ENCODE peak calls at places on chromosomes 1 and 21, in eight cellular contexts. O is HCT116, F is A549, P is ovary, Y is left ventricle myocardium inferior, C is cardiac muscle cell, L is fibroblast of lung, X is PC-3. D is an unnamed sample.

GRCh38 chr21:27339902-27340301 is 373.0 kb upstream of the ADAMTS5 start:
- DNase-seq in O (no peak), F (no peak), P (no peak), Y (no peak), C (peak; percentile 15), L (no peak), X (no peak), D (no peak)

GRCh38 chr1:110150330-110151174 is at the start of gene SLC6A17:
- DNase-seq in O (peak; percentile 65), F (peak; percentile 65), P (no peak), Y (no peak), C (peak; percentile 55), L (peak; percentile 59), X (no peak), D (no peak)

GRCh38 chr1:12618661-12619395 is 818 bp upstream of the DHRS3 start:
- DNase-seq in O (peak; percentile 78), F (peak; percentile 92), P (peak; percentile 75), Y (peak; percentile 70), C (peak; percentile 91), L (peak; percentile 91), X (peak; percentile 87), D (peak; percentile 82)

GRCh38 chr1:208179303-208179702 is 64.9 kb downstream of the PLXNA2 start:
- DNase-seq in O (no peak), F (peak; percentile 40), P (peak; percentile 65), Y (no peak), C (no peak), L (no peak), X (peak; percentile 89), D (peak; percentile 44)

GRCh38 chr1:38138498-38139233 is 92.1 kb upstream of the POU3F1 start:
- DNase-seq in O (peak; percentile 43), F (peak; percentile 73), P (no peak), Y (peak; percentile 84), C (peak; percentile 95), L (peak; percentile 98), X (peak; percentile 99), D (no peak)

GRCh38 chr1:227889047-227889862 is 58.5 kb downstream of the WNT9A start:
- DNase-seq in O (no peak), F (no peak), P (peak; percentile 12), Y (no peak), C (no peak), L (no peak), X (no peak), D (no peak)

GRCh38 chr21:43782741-43783700 is 6.4 kb upstream of the RRP1 start:
- DNase-seq in O (peak; percentile 19), F (no peak), P (no peak), Y (no peak), C (no peak), L (no peak), X (peak; percentile 86), D (no peak)

GRCh38 chr1:7690076-7690475 is 81.0 kb upstream of the VAMP3 start:
- DNase-seq in O (no peak), F (no peak), P (no peak), Y (no peak), C (no peak), L (no peak), X (no peak), D (no peak)

GRCh38 chr1:205568469-205569361 is 63.1 kb downstream of the ELK4 start:
- DNase-seq in O (no peak), F (no peak), P (no peak), Y (no peak), C (peak; percentile 11), L (peak; percentile 6), X (peak; percentile 50), D (no peak)

GRCh38 chr1:230807551-230808267 is 60.5 kb downstream of the CAPN9 start:
- DNase-seq in O (no peak), F (no peak), P (no peak), Y (no peak), C (no peak), L (no peak), X (no peak), D (no peak)

GRCh38 chr1:19744886-19745285 is 54.8 kb downstream of the TMCO4 start:
- DNase-seq in O (no peak), F (no peak), P (no peak), Y (no peak), C (no peak), L (no peak), X (no peak), D (no peak)

GRCh38 chr1:98027044-98027443 is 106.2 kb upstream of the DPYD start:
- DNase-seq in O (no peak), F (no peak), P (no peak), Y (no peak), C (no peak), L (no peak), X (peak; percentile 23), D (no peak)

GRCh38 chr21:34887729-34888568 is 161.2 kb downstream of the RUNX1 start:
- DNase-seq in O (no peak), F (peak; percentile 72), P (peak; percentile 65), Y (peak; percentile 55), C (peak; percentile 91), L (peak; percentile 98), X (peak; percentile 95), D (peak; percentile 53)
- TF ChIP-seq CTCF in O (no peak), F (no peak), P (no peak), Y (no peak), C (no peak), L (no peak), X (no peak), D (no peak)

GRCh38 chr1:165392634-165393571 is 36.4 kb upstream of the LMX1A start:
- DNase-seq in O (peak; percentile 55), F (peak; percentile 61), P (peak; percentile 66), Y (peak; percentile 83), C (peak; percentile 95), L (peak; percentile 93), X (peak; percentile 93), D (peak; percentile 73)
- H3K4me3 ChIP-seq in O (no peak overlapping the region), F (no peak overlapping the region), P (no peak overlapping the region), Y (peak overlapping the region; percentile 36), C (no peak overlapping the region), L (peak overlapping the region; percentile 32), X (no peak overlapping the region), D (no peak overlapping the region)

DNA sequence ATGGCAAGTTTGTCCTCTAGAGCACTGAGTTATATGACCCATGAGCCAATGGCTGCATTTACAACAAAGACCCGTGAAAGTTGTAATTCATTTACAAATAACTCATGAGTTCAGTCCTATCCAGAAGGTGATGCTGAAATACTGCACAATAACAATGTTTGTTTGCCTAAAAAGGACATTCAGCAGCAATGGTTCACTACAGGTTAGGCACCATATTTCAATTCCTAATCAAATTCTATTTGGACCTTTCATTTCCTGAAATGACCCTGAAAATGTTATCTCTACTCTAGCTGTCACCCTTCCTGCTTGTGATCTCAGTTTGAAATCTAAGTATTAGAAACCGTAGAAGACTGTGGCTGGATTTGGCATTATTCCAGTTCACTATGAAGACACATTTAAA is 191.2 kb upstream of the SAMSN1 start:
- DNase-seq in O (no peak), F (no peak), P (no peak), Y (no peak), C (no peak), L (no peak), X (no peak), D (no peak)
- H3K9me3 ChIP-seq in O (peaks cover 3% of the 10 kb centered on the region), F (no peaks in the 10 kb centered on the region), P (no peaks in the 10 kb centered on the region), Y (no peaks in the 10 kb centered on the region), C (no peaks in the 10 kb centered on the region), L (no peaks in the 10 kb centered on the region), X (no peaks in the 10 kb centered on the region), D (no peaks in the 10 kb centered on the region)

GRCh38 chr1:2049517-2050481 is at the start of gene PRKCZ:
- DNase-seq in O (peak; percentile 73), F (peak; percentile 86), P (peak; percentile 63), Y (peak; percentile 84), C (peak; percentile 21), L (peak; percentile 21), X (peak; percentile 99), D (peak; percentile 97)
- TF ChIP-seq CTCF in O (no peak), F (peak; percentile 8), P (no peak), Y (peak; percentile 35), C (peak; percentile 23), L (no peak), X (peak; percentile 70), D (peak; percentile 65)

DNA sequence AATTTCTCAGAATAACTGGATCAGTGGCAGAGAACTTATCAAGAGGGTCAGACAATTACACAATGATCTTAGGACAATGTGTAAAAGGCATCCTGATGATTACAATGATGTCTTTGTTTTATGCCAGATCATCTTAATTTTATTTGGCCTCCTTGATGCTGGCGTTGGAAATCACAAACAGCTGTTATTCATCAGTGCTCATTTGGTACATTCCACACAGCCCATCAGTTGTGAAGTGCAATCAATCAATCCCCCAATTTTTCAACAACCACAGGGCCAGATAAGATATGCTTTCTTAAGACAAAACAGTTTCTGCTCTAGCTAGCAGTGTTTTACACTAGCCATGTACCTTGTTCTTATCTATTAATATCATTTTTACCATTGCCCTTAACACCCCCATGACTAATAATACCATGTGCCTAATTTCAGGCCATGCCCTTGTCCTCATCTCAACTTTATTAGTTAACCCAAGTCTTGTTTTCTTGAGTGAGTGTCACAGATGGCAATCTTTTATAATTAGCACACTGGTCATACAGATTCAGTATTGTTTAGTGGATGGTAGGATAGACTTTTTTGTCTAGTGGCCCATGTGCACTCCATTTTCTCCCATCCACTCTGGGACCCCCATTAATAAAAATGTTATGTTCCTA is 40.8 kb upstream of the COL24A1 start:
- DNase-seq in O (no peak), F (no peak), P (no peak), Y (no peak), C (peak; percentile 84), L (peak; percentile 90), X (no peak), D (no peak)
- H3K4me3 ChIP-seq in O (no peak overlapping the region), F (no peak overlapping the region), P (no peak overlapping the region), Y (no peak overlapping the region), C (no peak overlapping the region), L (no peak overlapping the region), X (no peak overlapping the region), D (no peak overlapping the region)

GRCh38 chr1:152110860-152111514 is 4.3 kb downstream of the TCHH start:
- DNase-seq in O (no peak), F (peak; percentile 72), P (no peak), Y (peak; percentile 17), C (peak; percentile 61), L (peak; percentile 65), X (peak; percentile 50), D (peak; percentile 46)
- H3K9me3 ChIP-seq in O (no peaks in the 10 kb centered on the region), F (peaks cover 6% of the 10 kb centered on the region), P (no peaks in the 10 kb centered on the region), Y (peaks cover 22% of the 10 kb centered on the region), C (no peaks in the 10 kb centered on the region), L (no peaks in the 10 kb centered on the region), X (no peaks in the 10 kb centered on the region), D (no peaks in the 10 kb centered on the region)

GRCh38 chr1:243346481-243346880 is 90.6 kb downstream of the SDCCAG8 start:
- DNase-seq in O (no peak), F (no peak), P (no peak), Y (no peak), C (no peak), L (no peak), X (no peak), D (no peak)
- TF ChIP-seq CTCF in O (no peak), F (no peak), P (no peak), Y (no peak), C (no peak), L (no peak), X (no peak), D (no peak)

GRCh38 chr1:115409853-115410150 is 71.8 kb upstream of the NGF start:
- DNase-seq in O (no peak), F (no peak), P (no peak), Y (no peak), C (peak; percentile 36), L (no peak), X (no peak), D (no peak)
- H3K4me3 ChIP-seq in O (no peak overlapping the region), F (no peak overlapping the region), P (no peak overlapping the region), Y (no peak overlapping the region), C (no peak overlapping the region), L (no peak overlapping the region), X (no peak overlapping the region), D (no peak overlapping the region)

GRCh38 chr1:4115191-4115900 is 215.3 kb upstream of the C1orf174 start:
- DNase-seq in O (no peak), F (no peak), P (no peak), Y (no peak), C (no peak), L (no peak), X (no peak), D (no peak)
- H3K9me3 ChIP-seq in O (no peaks in the 10 kb centered on the region), F (no peaks in the 10 kb centered on the region), P (no peaks in the 10 kb centered on the region), Y (peaks cover 19% of the 10 kb centered on the region), C (peaks cover 3% of the 10 kb centered on the region), L (no peaks in the 10 kb centered on the region), X (no peaks in the 10 kb centered on the region), D (no peaks in the 10 kb centered on the region)